ENCODE peak calls at places on chromosomes 13 and 19, in nine cellular contexts. One of them, this sample, is unnamed.

GRCh38 chr13:41193919-41194824 is at the start of gene KBTBD7:
- DNase-seq in central memory CD4-positive, alpha-beta T cell: peak
- DNase-seq in HCEC 1CT: peak
- DNase-seq in GM04504: peak
- DNase-seq in fibroblast of the conjunctiva: peak
- DNase-seq in AG09319: peak
- DNase-seq in fibroblast of mammary gland: peak
- DNase-seq in aorta: peak
- DNase-seq in NCI-H1105: peak
- DNase-seq in this sample: peak

GRCh38 chr13:33828431-33829129 is 10.6 kb downstream of the RFC3 start:
- DNase-seq in central memory CD4-positive, alpha-beta T cell: no peak
- DNase-seq in HCEC 1CT: no peak
- DNase-seq in GM04504: no peak
- DNase-seq in fibroblast of the conjunctiva: no peak
- DNase-seq in AG09319: no peak
- DNase-seq in fibroblast of mammary gland: no peak
- DNase-seq in aorta: no peak
- DNase-seq in NCI-H1105: no peak
- DNase-seq in this sample: no peak

GRCh38 chr13:99432637-99433542 is 68.4 kb upstream of the TM9SF2 start:
- DNase-seq in central memory CD4-positive, alpha-beta T cell: peak
- DNase-seq in HCEC 1CT: peak
- DNase-seq in GM04504: peak
- DNase-seq in fibroblast of the conjunctiva: no peak
- DNase-seq in AG09319: no peak
- DNase-seq in fibroblast of mammary gland: peak
- DNase-seq in aorta: peak
- DNase-seq in NCI-H1105: no peak
- DNase-seq in this sample: no peak

GRCh38 chr19:35022460-35022859 is 7.8 kb upstream of the SCN1B start:
- DNase-seq in central memory CD4-positive, alpha-beta T cell: no peak
- DNase-seq in HCEC 1CT: no peak
- DNase-seq in GM04504: no peak
- DNase-seq in fibroblast of the conjunctiva: no peak
- DNase-seq in AG09319: no peak
- DNase-seq in fibroblast of mammary gland: no peak
- DNase-seq in aorta: no peak
- DNase-seq in NCI-H1105: no peak
- DNase-seq in this sample: no peak

GRCh38 chr19:50387868-50388245 is 3.7 kb downstream of the POLD1 start:
- DNase-seq in central memory CD4-positive, alpha-beta T cell: no peak
- DNase-seq in HCEC 1CT: no peak
- DNase-seq in GM04504: no peak
- DNase-seq in fibroblast of the conjunctiva: no peak
- DNase-seq in AG09319: no peak
- DNase-seq in fibroblast of mammary gland: no peak
- DNase-seq in aorta: no peak
- DNase-seq in NCI-H1105: no peak
- DNase-seq in this sample: no peak

GRCh38 chr19:3100747-3101730 is 6.9 kb downstream of the GNA11 start:
- DNase-seq in central memory CD4-positive, alpha-beta T cell: no peak
- DNase-seq in HCEC 1CT: no peak
- DNase-seq in GM04504: no peak
- DNase-seq in fibroblast of the conjunctiva: no peak
- DNase-seq in AG09319: no peak
- DNase-seq in fibroblast of mammary gland: no peak
- DNase-seq in aorta: peak
- DNase-seq in NCI-H1105: no peak
- DNase-seq in this sample: no peak

GRCh38 chr13:108185218-108185617 is 30.1 kb downstream of the LIG4 start:
- DNase-seq in central memory CD4-positive, alpha-beta T cell: no peak
- DNase-seq in HCEC 1CT: no peak
- DNase-seq in GM04504: no peak
- DNase-seq in fibroblast of the conjunctiva: no peak
- DNase-seq in AG09319: no peak
- DNase-seq in fibroblast of mammary gland: no peak
- DNase-seq in aorta: no peak
- DNase-seq in NCI-H1105: no peak
- DNase-seq in this sample: no peak

GRCh38 chr13:29954082-29955043 is 103.9 kb upstream of the UBL3 start:
- DNase-seq in central memory CD4-positive, alpha-beta T cell: peak
- DNase-seq in HCEC 1CT: no peak
- DNase-seq in GM04504: no peak
- DNase-seq in fibroblast of the conjunctiva: no peak
- DNase-seq in AG09319: no peak
- DNase-seq in fibroblast of mammary gland: no peak
- DNase-seq in aorta: no peak
- DNase-seq in NCI-H1105: no peak
- DNase-seq in this sample: no peak

GRCh38 chr13:45119469-45119989 is 781 bp upstream of the GTF2F2 start:
- DNase-seq in central memory CD4-positive, alpha-beta T cell: peak
- DNase-seq in HCEC 1CT: peak
- DNase-seq in GM04504: no peak
- DNase-seq in fibroblast of the conjunctiva: no peak
- DNase-seq in AG09319: no peak
- DNase-seq in fibroblast of mammary gland: peak
- DNase-seq in aorta: no peak
- DNase-seq in NCI-H1105: no peak
- DNase-seq in this sample: no peak

GRCh38 chr13:40352385-40352778 is 314.1 kb downstream of the FOXO1 start:
- DNase-seq in central memory CD4-positive, alpha-beta T cell: no peak
- DNase-seq in HCEC 1CT: no peak
- DNase-seq in GM04504: no peak
- DNase-seq in fibroblast of the conjunctiva: no peak
- DNase-seq in AG09319: no peak
- DNase-seq in fibroblast of mammary gland: peak
- DNase-seq in aorta: no peak
- DNase-seq in NCI-H1105: no peak
- DNase-seq in this sample: no peak

GRCh38 chr13:90834700-90835099 is 512.8 kb upstream of the MIR17HG start:
- DNase-seq in central memory CD4-positive, alpha-beta T cell: no peak
- DNase-seq in HCEC 1CT: no peak
- DNase-seq in GM04504: no peak
- DNase-seq in fibroblast of the conjunctiva: no peak
- DNase-seq in AG09319: no peak
- DNase-seq in fibroblast of mammary gland: no peak
- DNase-seq in aorta: no peak
- DNase-seq in NCI-H1105: no peak
- DNase-seq in this sample: no peak